ENCODE peak calls at places on chromosomes 13 and 19, in nine cellular contexts. Z, R, G, K, B, Y, E, H and D are unnamed samples.

GRCh38 chr13:65112123-65113075 is 2117.7 kb downstream of the PCDH9 start:
- DNase-seq in Z (no peak), R (no peak), G (no peak), K (no peak), B (peak), Y (peak), E (no peak), H (no peak), D (no peak)

GRCh38 chr19:49801966-49802661 is 11.0 kb downstream of the FUZ start:
- DNase-seq in Z (no peak), R (peak), G (peak), K (peak), B (no peak), Y (peak), E (peak), H (peak), D (peak)

GRCh38 chr13:23695711-23696512 is 125.7 kb downstream of the TNFRSF19 start:
- DNase-seq in Z (peak), R (no peak), G (no peak), K (peak), B (no peak), Y (no peak), E (peak), H (peak), D (no peak)

GRCh38 chr19:34499155-34499834 is 17.7 kb downstream of the WTIP start:
- DNase-seq in Z (no peak), R (no peak), G (no peak), K (no peak), B (no peak), Y (no peak), E (no peak), H (no peak), D (no peak)

GRCh38 chr19:3270908-3271307 is 46.4 kb downstream of the CELF5 start:
- DNase-seq in Z (no peak), R (no peak), G (no peak), K (peak), B (peak), Y (peak), E (peak), H (peak), D (no peak)

GRCh38 chr19:27971071-27971470 is 1241.9 kb downstream of the UQCRFS1 start:
- DNase-seq in Z (no peak), R (no peak), G (no peak), K (peak), B (peak), Y (peak), E (peak), H (peak), D (no peak)

GRCh38 chr13:36412736-36413135 is 19.6 kb upstream of the CCNA1 start:
- DNase-seq in Z (no peak), R (no peak), G (no peak), K (no peak), B (no peak), Y (peak), E (peak), H (no peak), D (no peak)

GRCh38 chr19:43430142-43430710 is 15.5 kb downstream of the TEX101 start:
- DNase-seq in Z (peak), R (peak), G (no peak), K (peak), B (no peak), Y (no peak), E (no peak), H (peak), D (no peak)

DNA sequence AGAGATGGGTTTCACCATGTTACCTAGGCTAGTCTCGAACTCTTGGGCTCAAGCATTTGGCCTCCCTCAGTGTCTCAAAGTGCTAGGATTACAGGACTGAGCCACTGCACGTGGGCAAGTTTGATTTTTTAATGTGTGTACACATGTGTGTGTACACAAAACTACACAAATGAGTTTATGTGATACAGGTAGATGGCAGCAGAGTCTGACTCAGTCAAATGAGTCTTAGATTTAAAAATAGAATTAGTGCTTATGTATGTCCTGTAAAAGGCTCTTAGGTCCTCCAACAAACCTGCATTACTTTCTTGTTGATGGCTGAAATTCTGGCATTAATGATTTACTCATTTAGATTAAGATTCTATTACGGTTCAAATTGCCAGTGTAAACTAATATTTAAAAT is 293.7 kb downstream of the PCDH17 start:
- DNase-seq in Z (no peak), R (no peak), G (no peak), K (no peak), B (peak), Y (no peak), E (no peak), H (no peak), D (no peak)
- TF ChIP-seq CTCF in Z (no peak), R (no peak), G (no peak), K (no peak), B (no peak), Y (no peak), E (no peak), H (no peak), D (no peak)

GRCh38 chr19:5665781-5666513 is 14.4 kb downstream of the MICOS13 start:
- DNase-seq in Z (no peak), R (no peak), G (no peak), K (no peak), B (peak), Y (peak), E (peak), H (no peak), D (no peak)
- TF ChIP-seq CTCF in Z (no peak), R (no peak), G (no peak), K (no peak), B (peak), Y (peak), E (peak), H (peak), D (no peak)

DNA sequence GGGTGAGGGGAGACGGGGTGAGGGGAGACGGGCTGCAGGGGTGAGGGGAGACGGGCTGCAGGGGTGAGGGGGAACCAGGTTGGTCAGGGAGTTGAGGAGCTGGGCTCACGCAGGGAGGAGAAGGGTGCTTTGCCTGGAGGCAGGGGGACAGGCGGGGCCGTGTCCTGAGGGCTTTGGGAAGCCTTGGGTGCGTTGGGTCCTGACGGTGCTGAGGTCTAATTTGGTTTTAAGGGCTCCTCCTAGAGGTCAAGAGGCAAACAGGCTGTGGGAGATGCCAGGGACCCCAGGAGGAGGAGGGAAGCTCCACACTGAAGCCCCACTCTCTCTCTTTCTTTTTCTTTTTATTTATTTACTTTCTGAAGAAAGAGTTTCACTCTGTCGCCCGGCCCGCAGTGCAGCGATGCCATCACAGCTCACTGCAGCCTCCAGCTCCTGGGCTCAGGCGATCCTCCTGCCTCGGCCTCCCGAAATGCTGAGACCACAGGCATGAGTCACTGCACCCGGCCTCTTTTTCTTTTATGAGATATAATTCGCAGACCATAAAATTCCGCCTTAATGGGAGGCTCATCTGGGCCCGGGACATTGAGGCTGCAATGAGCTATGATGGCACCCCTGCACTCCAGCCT is 9.3 kb upstream of the MISP start:
- DNase-seq in Z (no peak), R (no peak), G (no peak), K (peak), B (peak), Y (no peak), E (no peak), H (peak), D (no peak)
- TF ChIP-seq CTCF in Z (peak), R (no peak), G (no peak), K (peak), B (peak), Y (peak), E (no peak), H (peak), D (no peak)

GRCh38 chr19:38728752-38729541 is 15.3 kb downstream of the CAPN12 start:
- DNase-seq in Z (no peak), R (no peak), G (peak), K (no peak), B (no peak), Y (no peak), E (no peak), H (no peak), D (no peak)
- TF ChIP-seq CTCF in Z (no peak), R (no peak), G (no peak), K (no peak), B (no peak), Y (no peak), E (no peak), H (no peak), D (no peak)

GRCh38 chr19:41930926-41931592 is 2.8 kb upstream of the ERFL start:
- DNase-seq in Z (no peak), R (no peak), G (no peak), K (peak), B (no peak), Y (no peak), E (no peak), H (peak), D (no peak)
- TF ChIP-seq CTCF in Z (peak), R (no peak), G (no peak), K (peak), B (no peak), Y (peak), E (peak), H (peak), D (no peak)

GRCh38 chr19:52248256-52248655 is 21.1 kb upstream of the ZNF766 start:
- DNase-seq in Z (no peak), R (peak), G (peak), K (peak), B (peak), Y (peak), E (peak), H (peak), D (no peak)
- TF ChIP-seq CTCF in Z (no peak), R (peak), G (no peak), K (peak), B (peak), Y (peak), E (peak), H (peak), D (no peak)

DNA sequence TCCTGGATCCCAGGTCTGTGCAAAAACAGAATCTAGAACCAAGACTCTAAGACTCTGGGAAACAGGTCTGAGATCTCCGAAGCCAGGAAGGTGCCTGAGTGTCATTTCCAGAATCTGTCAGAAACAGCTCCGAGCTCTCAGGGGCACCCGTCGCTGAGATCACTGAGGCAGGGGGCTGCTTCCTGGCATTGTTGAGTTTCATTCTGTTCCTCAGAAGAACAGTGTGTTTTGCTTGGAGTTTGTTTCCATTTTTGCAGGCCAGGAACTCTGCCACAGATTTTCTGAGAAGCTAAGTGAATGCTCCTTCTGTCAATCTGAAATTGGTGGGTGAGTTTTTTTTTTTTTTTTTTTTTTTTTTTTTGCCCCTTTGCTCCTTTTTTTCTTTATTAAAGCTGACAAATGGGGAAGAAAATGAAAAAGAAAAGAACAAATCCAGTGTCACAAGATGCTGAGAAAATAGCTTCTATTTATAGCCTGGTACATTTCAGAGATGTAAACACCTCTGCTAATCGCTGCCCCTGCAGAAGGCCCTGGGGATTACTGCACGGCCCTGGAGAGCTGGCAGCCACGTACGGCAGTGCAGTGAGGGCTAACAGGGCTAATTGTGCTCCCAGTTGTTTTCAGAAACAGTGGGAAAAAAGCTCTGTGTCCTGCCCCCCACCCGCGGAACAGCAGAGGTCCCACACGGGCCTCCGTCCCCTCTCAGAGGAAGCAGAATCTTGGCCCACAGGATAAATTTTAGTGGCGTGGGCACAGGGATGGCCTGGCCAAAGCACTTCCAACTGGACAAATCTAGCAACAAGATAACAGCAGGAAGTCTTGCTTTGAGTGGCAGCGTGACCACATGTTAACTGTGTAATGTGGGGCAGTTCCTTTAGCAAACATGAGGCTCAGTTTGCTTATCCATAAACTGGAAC is 237.6 kb upstream of the IRS2 start:
- DNase-seq in Z (no peak), R (peak), G (peak), K (no peak), B (no peak), Y (no peak), E (peak), H (no peak), D (no peak)
- TF ChIP-seq CTCF in Z (no peak), R (no peak), G (no peak), K (no peak), B (no peak), Y (no peak), E (no peak), H (no peak), D (no peak)

DNA sequence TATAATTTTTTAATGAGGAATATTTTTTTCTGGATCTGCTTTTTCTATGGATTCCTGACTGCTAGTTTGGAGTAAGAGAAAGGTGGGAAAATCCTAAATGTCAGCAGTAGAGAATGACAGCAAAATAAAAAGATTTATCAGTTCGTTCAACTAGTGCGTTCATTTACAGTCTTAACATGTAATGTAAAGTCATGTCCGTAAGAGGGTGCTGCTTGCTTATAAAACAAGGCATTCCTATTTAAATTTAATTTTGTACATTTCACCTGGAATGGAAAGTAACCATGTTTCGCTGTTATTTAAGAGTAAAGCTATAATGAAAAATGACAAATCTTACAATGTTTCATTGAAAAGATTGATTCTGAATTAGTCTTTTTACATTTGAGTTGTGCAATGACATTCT is 76.6 kb downstream of the ZMYM2 start:
- DNase-seq in Z (no peak), R (no peak), G (no peak), K (no peak), B (peak), Y (no peak), E (peak), H (no peak), D (no peak)
- TF ChIP-seq CTCF in Z (no peak), R (no peak), G (no peak), K (no peak), B (peak), Y (peak), E (peak), H (peak), D (no peak)

GRCh38 chr19:33022472-33023116 is 42.1 kb downstream of the RHPN2 start:
- DNase-seq in Z (no peak), R (no peak), G (no peak), K (peak), B (no peak), Y (no peak), E (no peak), H (peak), D (no peak)
- TF ChIP-seq CTCF in Z (peak), R (no peak), G (no peak), K (peak), B (peak), Y (no peak), E (no peak), H (peak), D (no peak)